ENCODE peak calls at places on chromosomes 3 and 15, in ten cellular contexts. W is adipocyte, E is GM23248, Y is K562, L is SK-N-SH, S is mammary epithelial cell, U is NT2/D1, F is endodermal cell, J is Karpas-422, B is neuronal stem cell. N is an unnamed sample.
A peak's percentile ranks its signal among the peaks of the same experiment; 100 is the strongest.

GRCh38 chr15:41607033-41607432 is 48.0 kb downstream of the TYRO3 start:
- DNase-seq in U (no peak), L (no peak), Y (no peak), B (no peak), W (peak; percentile 67), S (peak; percentile 63), F (no peak), E (peak; percentile 96), J (no peak), N (no peak)

GRCh38 chr3:37377670-37378069 is 203.3 kb upstream of the LRRFIP2 start:
- DNase-seq in E (no peak), U (no peak), F (no peak), Y (no peak), L (no peak), W (no peak), J (no peak), S (no peak), B (no peak), N (no peak)

GRCh38 chr3:195715583-195716266 is 5.1 kb upstream of the MUC20 start:
- DNase-seq in F (peak; percentile 42), Y (peak; percentile 56), S (peak; percentile 80), U (no peak), L (no peak), B (no peak), J (no peak), E (peak; percentile 9), W (no peak), N (no peak)

GRCh38 chr3:194235160-194235559 is 99.2 kb downstream of the HES1 start:
- DNase-seq in U (no peak), W (no peak), J (no peak), Y (no peak), S (no peak), L (no peak), B (no peak), F (no peak), E (no peak), N (no peak)

GRCh38 chr3:127458698-127459097 is 131.8 kb downstream of the TPRA1 start:
- DNase-seq in F (peak; percentile 95), W (peak; percentile 14), L (no peak), J (peak; percentile 71), S (no peak), E (peak; percentile 13), U (peak; percentile 72), B (peak; percentile 91), Y (peak; percentile 57), N (peak; percentile 85)

GRCh38 chr15:88695595-88696186 is 56.9 kb downstream of the ISG20 start:
- DNase-seq in S (no peak), U (no peak), L (no peak), F (no peak), W (no peak), J (no peak), Y (no peak), E (peak; percentile 17), B (no peak), N (no peak)

GRCh38 chr15:56126409-56126808 is 117.3 kb downstream of the RFX7 start:
- DNase-seq in E (no peak), L (no peak), Y (no peak), S (no peak), F (no peak), B (no peak), U (no peak), W (no peak), J (no peak), N (no peak)

GRCh38 chr3:32952369-32953067 is 1.1 kb downstream of the CCR4 start:
- DNase-seq in S (no peak), U (no peak), F (no peak), B (no peak), Y (no peak), W (no peak), E (no peak), L (no peak), J (no peak), N (no peak)

GRCh38 chr3:49805367-49805782 is 2.3 kb downstream of the INKA1 start:
- DNase-seq in L (peak; percentile 55), U (no peak), J (peak; percentile 87), F (no peak), Y (no peak), S (no peak), W (peak; percentile 95), B (no peak), E (peak; percentile 93), N (no peak)

GRCh38 chr3:96869316-96869715 is 54.9 kb downstream of the EPHA6 start:
- DNase-seq in Y (no peak), U (no peak), B (no peak), F (no peak), E (no peak), W (peak; percentile 14), S (no peak), L (no peak), J (no peak), N (no peak)

GRCh38 chr15:65580287-65580686 is 30.6 kb downstream of the INTS14 start:
- DNase-seq in W (peak; percentile 56), Y (no peak), L (peak; percentile 31), S (peak; percentile 22), B (no peak), E (peak; percentile 89), F (peak; percentile 47), J (no peak), U (no peak), N (no peak)

GRCh38 chr3:14235896-14236295 is 57.3 kb downstream of the LSM3 start:
- DNase-seq in Y (no peak), U (no peak), B (no peak), E (peak; percentile 24), W (no peak), S (no peak), L (no peak), F (no peak), J (no peak), N (no peak)

GRCh38 chr3:9793161-9793781 is 389 bp downstream of the ARPC4 start:
- DNase-seq in Y (peak; percentile 93), B (no peak), W (peak; percentile 73), F (no peak), J (peak; percentile 68), L (peak; percentile 35), U (no peak), S (peak; percentile 54), E (peak; percentile 83), N (no peak)

GRCh38 chr3:169295912-169296311 is 367.6 kb downstream of the MECOM start:
- DNase-seq in U (no peak), Y (no peak), S (no peak), W (no peak), J (peak; percentile 50), E (no peak), B (no peak), F (no peak), L (no peak), N (no peak)

DNA sequence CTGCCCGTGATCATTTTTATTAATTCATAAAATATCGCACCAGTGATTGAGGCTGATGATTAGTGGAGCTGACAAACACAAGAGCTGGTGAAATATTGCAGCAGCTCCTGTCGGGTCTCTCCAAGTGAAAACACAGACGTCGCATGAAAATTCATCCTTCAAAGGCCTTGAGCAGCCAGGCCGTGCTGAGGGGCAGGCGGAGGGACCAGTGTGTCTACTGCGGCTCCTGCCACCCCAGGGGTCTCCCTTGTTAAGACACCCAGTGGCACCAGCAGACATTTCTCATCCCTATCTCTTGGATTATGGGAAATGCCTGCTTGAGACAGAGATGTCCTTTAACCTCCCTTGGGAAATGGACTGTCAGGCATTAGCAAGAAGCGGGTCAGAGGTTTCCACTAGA is 289.4 kb upstream of the TLE3 start:
- DNase-seq in U (no peak), J (no peak), F (peak; percentile 30), S (no peak), Y (no peak), W (no peak), E (no peak), L (peak; percentile 37), B (no peak), N (no peak)
- H3K4me1 ChIP-seq in U (no peaks in the 10 kb centered on the region), J (no peaks in the 10 kb centered on the region), F (peaks cover 4% of the 10 kb centered on the region), S (no peaks in the 10 kb centered on the region), Y (no peaks in the 10 kb centered on the region), W (peaks cover 18% of the 10 kb centered on the region), E (no peaks in the 10 kb centered on the region), L (peaks cover 38% of the 10 kb centered on the region), B (no peaks in the 10 kb centered on the region), N (no peaks in the 10 kb centered on the region)

GRCh38 chr15:25793354-25794050 is 69.6 kb downstream of the ATP10A start:
- DNase-seq in U (no peak), E (no peak), B (no peak), W (no peak), Y (no peak), L (no peak), S (no peak), F (peak; percentile 18), J (no peak), N (peak; percentile 15)
- H3K9ac ChIP-seq in U (no peak overlapping the region), E (no peak overlapping the region), B (no peak overlapping the region), W (no peak overlapping the region), Y (no peak overlapping the region), L (no peak overlapping the region), S (no peak overlapping the region), F (no peak overlapping the region), J (no peak overlapping the region), N (no peak overlapping the region)

DNA sequence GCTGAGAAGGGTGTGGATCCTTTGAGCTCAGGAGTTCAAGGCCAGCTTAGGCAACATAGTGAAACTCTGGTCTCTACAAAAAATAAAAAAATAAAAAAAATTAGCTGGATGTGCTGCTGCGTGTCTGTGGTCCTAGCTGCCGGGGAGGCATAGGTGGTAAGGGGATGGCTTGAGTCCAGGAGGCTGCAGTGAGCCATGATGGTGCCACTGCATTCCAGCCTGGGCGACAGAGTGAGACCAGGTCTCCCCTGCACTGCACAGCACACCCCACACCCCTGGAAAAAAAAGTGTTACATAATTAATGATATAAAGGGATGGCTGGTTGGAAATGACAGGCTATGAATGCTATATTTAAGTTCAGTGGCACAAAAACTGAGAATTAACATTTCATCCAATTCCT is 11.6 kb downstream of the ARL8B start:
- DNase-seq in E (no peak), J (peak; percentile 16), L (no peak), Y (no peak), F (peak; percentile 36), W (no peak), B (no peak), S (no peak), U (no peak), N (no peak)
- H3K4me1 ChIP-seq in E (peaks cover 24% of the 10 kb centered on the region), J (peaks cover 11% of the 10 kb centered on the region), L (peaks cover 8% of the 10 kb centered on the region), Y (peaks cover 7% of the 10 kb centered on the region), F (no peaks in the 10 kb centered on the region), W (peaks cover 26% of the 10 kb centered on the region), B (peaks cover 3% of the 10 kb centered on the region), S (peaks cover 26% of the 10 kb centered on the region), U (peaks cover 5% of the 10 kb centered on the region), N (peaks cover 3% of the 10 kb centered on the region)

GRCh38 chr15:70197318-70197944 is 99.7 kb upstream of the TLE3 start:
- DNase-seq in U (no peak), W (no peak), L (no peak), S (peak; percentile 79), J (no peak), F (peak; percentile 45), B (no peak), Y (no peak), E (no peak), N (no peak)
- H3K9ac ChIP-seq in U (peak overlapping the region; percentile 12), W (no peak overlapping the region), L (peak overlapping the region; percentile 38), S (peak overlapping the region; percentile 76), J (peak overlapping the region; percentile 43), F (no peak overlapping the region), B (no peak overlapping the region), Y (no peak overlapping the region), E (peak overlapping the region; percentile 59), N (no peak overlapping the region)

GRCh38 chr15:63094495-63094931 is 27.1 kb upstream of the LACTB start:
- DNase-seq in L (no peak), E (peak; percentile 81), U (no peak), B (no peak), W (peak; percentile 65), F (no peak), S (no peak), Y (no peak), J (no peak), N (no peak)
- H3K4me1 ChIP-seq in L (peaks cover 17% of the 10 kb centered on the region), E (peaks cover 43% of the 10 kb centered on the region), U (peaks cover 4% of the 10 kb centered on the region), B (peaks cover 5% of the 10 kb centered on the region), W (peaks cover 6% of the 10 kb centered on the region), F (no peaks in the 10 kb centered on the region), S (peaks cover 9% of the 10 kb centered on the region), Y (peaks cover 2% of the 10 kb centered on the region), J (peaks cover 3% of the 10 kb centered on the region), N (peaks cover 6% of the 10 kb centered on the region)

GRCh38 chr3:71636482-71636881 is 53.0 kb upstream of the FOXP1 start:
- DNase-seq in L (no peak), E (no peak), S (no peak), B (no peak), U (no peak), J (peak; percentile 84), W (no peak), Y (no peak), F (no peak), N (no peak)
- H3K9ac ChIP-seq in L (no peak overlapping the region), E (no peak overlapping the region), S (no peak overlapping the region), B (no peak overlapping the region), U (no peak overlapping the region), J (no peak overlapping the region), W (no peak overlapping the region), Y (no peak overlapping the region), F (no peak overlapping the region), N (no peak overlapping the region)

N was measured in H9.